ENCODE peak calls at places on chromosomes 1 and 21, in ten cellular contexts. L, W, R, N, J, D, Y, P, G and O are unnamed samples.

GRCh38 chr1:58214674-58215073 is 331.9 kb downstream of the OMA1 start:
- DNase-seq in N (no peak), W (no peak), G (no peak), L (no peak), J (no peak), Y (no peak), P (no peak), D (no peak), R (no peak), O (no peak)

GRCh38 chr1:184648160-184648855 is 106.3 kb downstream of the EDEM3 start:
- DNase-seq in G (no peak), J (no peak), W (no peak), R (no peak), N (no peak), P (no peak), L (no peak), D (no peak), Y (no peak), O (no peak)

GRCh38 chr1:213082778-213083445 is 31.9 kb downstream of the RPS6KC1 start:
- DNase-seq in W (no peak), G (no peak), Y (no peak), D (no peak), L (no peak), J (no peak), N (no peak), P (no peak), R (no peak), O (no peak)

GRCh38 chr1:160460214-160460642 is 59.9 kb downstream of the VANGL2 start:
- DNase-seq in D (no peak), P (no peak), N (no peak), G (no peak), J (peak), R (no peak), W (no peak), Y (no peak), L (no peak), O (no peak)

GRCh38 chr1:67138813-67139539 is 4.2 kb upstream of the C1orf141 start:
- DNase-seq in L (no peak), J (no peak), R (no peak), Y (no peak), W (no peak), P (no peak), N (no peak), G (no peak), D (no peak), O (no peak)

GRCh38 chr21:17889171-17889570 is 70.0 kb upstream of the C21orf91 start:
- DNase-seq in N (no peak), G (no peak), D (no peak), L (no peak), R (no peak), P (no peak), W (no peak), Y (no peak), J (no peak), O (no peak)

GRCh38 chr1:24935615-24936484 is 5.8 kb upstream of the RUNX3 start:
- DNase-seq in W (no peak), N (no peak), L (no peak), Y (no peak), G (no peak), D (no peak), P (no peak), R (no peak), J (no peak), O (no peak)

GRCh38 chr1:99557556-99558256 is 88.2 kb upstream of the PALMD start:
- DNase-seq in D (no peak), N (no peak), P (no peak), Y (no peak), J (no peak), L (peak), W (no peak), G (no peak), R (no peak), O (no peak)

GRCh38 chr1:213166868-213167267 is 115.8 kb downstream of the RPS6KC1 start:
- DNase-seq in W (no peak), G (no peak), Y (no peak), J (no peak), N (no peak), D (no peak), P (no peak), R (no peak), L (no peak), O (no peak)

GRCh38 chr1:32651461-32652073 is 559 bp downstream of the RBBP4 start:
- DNase-seq in N (no peak), L (peak), Y (no peak), G (no peak), P (no peak), J (no peak), R (no peak), D (no peak), W (peak), O (no peak)

GRCh38 chr1:218433744-218434143 is 88.6 kb downstream of the TGFB2 start:
- DNase-seq in D (no peak), W (no peak), G (no peak), R (no peak), J (no peak), L (no peak), P (no peak), Y (no peak), N (no peak), O (no peak)

GRCh38 chr1:205538211-205538840 is 33.9 kb downstream of the CDK18 start:
- DNase-seq in L (peak), N (no peak), J (no peak), R (no peak), P (no peak), W (no peak), Y (no peak), G (no peak), D (no peak), O (no peak)

GRCh38 chr1:214615871-214616270 is 12.9 kb downstream of the CENPF start:
- DNase-seq in L (no peak), W (no peak), Y (no peak), N (no peak), G (no peak), R (no peak), D (no peak), P (no peak), J (no peak), O (no peak)

GRCh38 chr1:96364576-96364975 is 357.0 kb upstream of the PTBP2 start:
- DNase-seq in W (no peak), Y (no peak), P (no peak), N (no peak), J (no peak), R (no peak), G (no peak), L (no peak), D (no peak), O (no peak)

GRCh38 chr21:41843584-41843983 is 35.6 kb downstream of the PRDM15 start:
- DNase-seq in L (no peak), Y (no peak), N (no peak), W (no peak), R (no peak), D (no peak), J (no peak), G (no peak), P (no peak), O (no peak)

GRCh38 chr1:185112343-185112742 is 44.4 kb downstream of the TRMT1L start:
- DNase-seq in P (no peak), W (no peak), G (no peak), L (no peak), D (no peak), N (no peak), Y (no peak), J (no peak), R (no peak), O (no peak)

GRCh38 chr1:1510912-1511532 is 940 bp upstream of the ATAD3A start:
- DNase-seq in W (no peak), J (no peak), L (no peak), P (no peak), R (no peak), N (no peak), D (no peak), G (no peak), Y (no peak), O (no peak)

GRCh38 chr1:12048376-12048775 is 14.7 kb upstream of the TNFRSF8 start:
- DNase-seq in D (no peak), G (no peak), N (no peak), J (no peak), Y (no peak), P (no peak), W (no peak), L (no peak), R (no peak), O (no peak)